ENCODE peak calls at places on chromosome 10, in nine cellular contexts. R, Z, V, C, B, M, D, S and G are unnamed samples.

GRCh38 chr10:70381491-70382421 is 669 bp downstream of the LRRC20 start:
- DNase-seq in R (peak), Z (peak), V (peak), C (peak), B (peak), M (peak), D (peak), S (no peak), G (no peak)

GRCh38 chr10:93703066-93703465 is 674 bp upstream of the FRA10AC1 start:
- DNase-seq in R (no peak), Z (no peak), V (no peak), C (no peak), B (no peak), M (peak), D (no peak), S (no peak), G (peak)

GRCh38 chr10:19119191-19119590 is 70.6 kb downstream of the MALRD1 start:
- DNase-seq in R (no peak), Z (no peak), V (no peak), C (no peak), B (no peak), M (no peak), D (peak), S (no peak), G (no peak)

GRCh38 chr10:59970396-59971368 is 64.3 kb upstream of the CCDC6 start:
- DNase-seq in R (no peak), Z (no peak), V (no peak), C (no peak), B (no peak), M (no peak), D (peak), S (no peak), G (no peak)

GRCh38 chr10:33521062-33521461 is 186.6 kb upstream of the NRP1 start:
- DNase-seq in R (no peak), Z (peak), V (no peak), C (no peak), B (no peak), M (no peak), D (no peak), S (no peak), G (no peak)

GRCh38 chr10:72084094-72084459 is 4.3 kb downstream of the SPOCK2 start:
- DNase-seq in R (no peak), Z (no peak), V (no peak), C (no peak), B (no peak), M (no peak), D (no peak), S (no peak), G (no peak)

GRCh38 chr10:112791447-112791846 is 158.6 kb upstream of the TCF7L2 start:
- DNase-seq in R (no peak), Z (no peak), V (no peak), C (no peak), B (no peak), M (no peak), D (no peak), S (no peak), G (no peak)

GRCh38 chr10:22615819-22616499 is 98.4 kb downstream of the PIP4K2A start:
- DNase-seq in R (peak), Z (peak), V (no peak), C (peak), B (no peak), M (no peak), D (no peak), S (no peak), G (no peak)

GRCh38 chr10:47025540-47026300 is 114.5 kb downstream of the PTPN20 start:
- DNase-seq in R (no peak), Z (peak), V (peak), C (no peak), B (peak), M (peak), D (no peak), S (no peak), G (peak)

GRCh38 chr10:133527779-133528271 is 662 bp downstream of the CYP2E1 start:
- DNase-seq in R (no peak), Z (no peak), V (no peak), C (no peak), B (peak), M (no peak), D (no peak), S (no peak), G (no peak)

GRCh38 chr10:56090914-56091540 is 270.0 kb downstream of the ZWINT start:
- DNase-seq in R (no peak), Z (no peak), V (no peak), C (no peak), B (peak), M (no peak), D (no peak), S (no peak), G (no peak)

GRCh38 chr10:99605351-99605750 is 14.9 kb downstream of the SLC25A28 start:
- DNase-seq in R (no peak), Z (no peak), V (no peak), C (no peak), B (no peak), M (no peak), D (no peak), S (no peak), G (peak)